ENCODE peak calls at places on chromosomes 13 and 19, in four cellular contexts. N, Y, D and X are unnamed samples.

GRCh38 chr19:6061420-6062130 is 48.7 kb downstream of the RFX2 start:
- DNase-seq in N (no peak), Y (no peak), D (no peak), X (no peak)

GRCh38 chr13:113748101-113748861 is 10.7 kb upstream of the TMEM255B start:
- DNase-seq in N (no peak), Y (no peak), D (peak), X (no peak)

GRCh38 chr13:24745516-24745860 is 18.5 kb upstream of the RNF17 start:
- DNase-seq in N (no peak), Y (no peak), D (no peak), X (peak)

GRCh38 chr19:56066152-56067023 is 54.7 kb downstream of the ZNF787 start:
- DNase-seq in N (no peak), Y (peak), D (peak), X (peak)

GRCh38 chr19:49875801-49876421 is 1.2 kb downstream of the AKT1S1 start:
- DNase-seq in N (no peak), Y (peak), D (peak), X (peak)

GRCh38 chr13:102033719-102034446 is 368.0 kb downstream of the FGF14 start:
- DNase-seq in N (no peak), Y (no peak), D (no peak), X (no peak)

GRCh38 chr13:44575035-44575434 is 1.1 kb downstream of the TSC22D1 start:
- DNase-seq in N (no peak), Y (no peak), D (no peak), X (no peak)

GRCh38 chr19:18330865-18331264 is 8.0 kb upstream of the LSM4 start:
- DNase-seq in N (no peak), Y (no peak), D (no peak), X (no peak)

GRCh38 chr13:108575430-108575829 is 54.0 kb upstream of the MYO16 start:
- DNase-seq in N (no peak), Y (no peak), D (no peak), X (no peak)

GRCh38 chr19:2491130-2491801 is 15.3 kb downstream of the GADD45B start:
- DNase-seq in N (no peak), Y (no peak), D (no peak), X (no peak)

GRCh38 chr19:2494084-2494446 is 18.1 kb downstream of the GADD45B start:
- DNase-seq in N (no peak), Y (peak), D (no peak), X (no peak)

GRCh38 chr19:3649888-3650287 is 23.3 kb upstream of the CACTIN start:
- DNase-seq in N (no peak), Y (no peak), D (no peak), X (no peak)

GRCh38 chr13:113138792-113139551 is 16.4 kb downstream of the F10 start:
- DNase-seq in N (no peak), Y (no peak), D (no peak), X (no peak)

GRCh38 chr19:17420267-17420924 is 549 bp downstream of the MVB12A start:
- DNase-seq in N (no peak), Y (peak), D (peak), X (peak)

GRCh38 chr13:89066868-89067466 is 1395.8 kb downstream of the SLITRK5 start:
- DNase-seq in N (no peak), Y (peak), D (no peak), X (peak)

GRCh38 chr13:112324121-112324520 is 52.0 kb upstream of the SPACA7 start:
- DNase-seq in N (no peak), Y (no peak), D (no peak), X (no peak)

GRCh38 chr13:95229855-95230254 is 71.4 kb downstream of the ABCC4 start:
- DNase-seq in N (no peak), Y (no peak), D (no peak), X (no peak)

GRCh38 chr19:33208904-33209843 is 15.0 kb downstream of the LRP3 start:
- DNase-seq in N (no peak), Y (peak), D (no peak), X (no peak)

GRCh38 chr13:28751210-28751935 is 32.6 kb upstream of the SLC46A3 start:
- DNase-seq in N (no peak), Y (no peak), D (no peak), X (no peak)

GRCh38 chr13:99878921-99879610 is 92.5 kb downstream of the ZIC5 start:
- DNase-seq in N (no peak), Y (no peak), D (no peak), X (no peak)

GRCh38 chr13:98672947-98673545 is 79.4 kb downstream of the SLC15A1 start:
- DNase-seq in N (peak), Y (peak), D (peak), X (peak)

GRCh38 chr19:50046649-50047503 is 21.1 kb downstream of the ZNF473 start:
- DNase-seq in N (no peak), Y (peak), D (peak), X (peak)

GRCh38 chr13:102191951-102192461 is 209.8 kb downstream of the FGF14 start:
- DNase-seq in N (no peak), Y (no peak), D (no peak), X (no peak)

DNA sequence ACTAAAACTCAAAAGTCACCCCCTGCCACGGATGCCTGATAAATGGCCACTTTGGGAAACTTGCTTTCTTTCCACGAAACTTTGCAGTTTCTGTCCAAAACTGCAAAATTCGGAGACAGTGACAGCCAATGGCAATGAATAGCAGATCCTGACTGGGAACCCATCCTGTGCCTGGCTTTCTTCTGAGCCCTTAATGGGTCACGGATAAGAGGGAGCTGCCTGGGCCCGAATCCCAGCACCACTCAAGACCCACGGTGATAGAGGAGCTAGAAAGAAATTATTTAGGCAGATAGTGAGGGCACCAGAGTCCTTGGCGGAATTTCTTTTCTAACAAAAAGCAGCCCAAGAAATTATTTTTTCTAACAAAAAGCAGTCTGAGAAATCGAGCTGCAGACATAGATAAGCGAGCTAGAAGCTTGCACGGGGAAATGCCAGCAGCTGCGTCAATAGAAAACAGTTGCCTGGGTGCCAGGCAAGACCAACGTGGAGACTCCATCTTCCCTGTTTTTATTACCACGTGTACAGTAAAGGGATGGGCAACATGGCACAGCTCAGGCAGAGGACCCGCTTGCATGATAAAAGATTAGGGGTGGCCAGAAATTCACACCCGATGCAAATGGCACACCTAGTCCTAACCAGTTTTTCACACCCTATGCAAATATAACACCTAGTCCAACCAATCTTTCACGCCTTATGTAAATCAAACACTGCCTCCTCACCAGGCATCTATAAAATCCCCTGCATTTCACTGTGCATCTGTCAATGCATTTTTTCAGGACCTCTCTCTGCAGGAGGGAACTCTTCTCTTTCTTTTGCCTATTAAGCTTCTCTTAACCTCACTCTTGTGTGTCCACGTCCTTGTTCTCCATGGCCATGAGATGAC is 7.1 kb upstream of the HSH2D start:
- DNase-seq in N (no peak), Y (no peak), D (no peak), X (no peak)
- TF ChIP-seq TEAD4 in N (no peak), Y (no peak), D (no peak), X (no peak)

GRCh38 chr19:47422417-47423163 is 3.3 kb upstream of the MEIS3 start:
- DNase-seq in N (no peak), Y (no peak), D (no peak), X (no peak)
- TF ChIP-seq TEAD4 in N (no peak), Y (no peak), D (no peak), X (no peak)

GRCh38 chr13:62300021-62300420 is 884.4 kb upstream of the PCDH20 start:
- DNase-seq in N (no peak), Y (no peak), D (no peak), X (no peak)
- TF ChIP-seq TEAD4 in N (no peak), Y (no peak), D (no peak), X (no peak)

GRCh38 chr19:30790048-30790680 is 418.0 kb downstream of the ZNF536 start:
- DNase-seq in N (no peak), Y (no peak), D (no peak), X (no peak)

GRCh38 chr19:30791116-30791515 is 418.9 kb downstream of the ZNF536 start:
- DNase-seq in N (no peak), Y (no peak), D (no peak), X (no peak)

GRCh38 chr19:30784850-30785459 is 412.8 kb downstream of the ZNF536 start:
- DNase-seq in N (peak), Y (no peak), D (peak), X (peak)

GRCh38 chr19:30785728-30786127 is 413.5 kb downstream of the ZNF536 start:
- DNase-seq in N (no peak), Y (no peak), D (no peak), X (no peak)

GRCh38 chr19:30788105-30788765 is 416.1 kb downstream of the ZNF536 start:
- DNase-seq in N (no peak), Y (no peak), D (no peak), X (no peak)
- TF ChIP-seq TEAD4 in N (no peak), Y (no peak), D (no peak), X (no peak)